ENCODE peak calls at places on chromosomes 13 and 19, in six cellular contexts. A is GM23338, S is SK-N-SH, M is dorsolateral prefrontal cortex, R is PC-3, O is stomach. L is an unnamed sample.

GRCh38 chr19:38055655-38056521 is 148.9 kb downstream of the SIPA1L3 start:
- DNase-seq in O (no peak), A (peak; percentile 69), S (no peak), M (no peak), R (no peak), L (no peak)

GRCh38 chr19:722553-723101 is 13.9 kb downstream of the PALM start:
- DNase-seq in A (no peak), M (no peak), R (no peak), S (no peak), O (no peak), L (no peak)

GRCh38 chr13:23986619-23987018 is 89.3 kb upstream of the C1QTNF9B start:
- DNase-seq in S (no peak), O (no peak), M (no peak), A (no peak), R (no peak), L (peak; percentile 88)

GRCh38 chr19:48318286-48318987 is 6.9 kb upstream of the EMP3 start:
- DNase-seq in S (no peak), R (no peak), O (no peak), A (no peak), M (no peak), L (no peak)

GRCh38 chr13:19726611-19727010 is 56.1 kb downstream of the PSPC1 start:
- DNase-seq in R (no peak), O (no peak), M (no peak), A (no peak), S (no peak), L (no peak)

GRCh38 chr13:44842158-44842557 is 147.1 kb downstream of the NUFIP1 start:
- DNase-seq in R (peak; percentile 75), A (no peak), O (no peak), M (no peak), S (no peak), L (peak; percentile 45)

GRCh38 chr19:12034196-12034595 is 1.3 kb downstream of the ZNF433 start:
- DNase-seq in O (no peak), R (peak; percentile 10), M (no peak), A (no peak), S (no peak), L (peak; percentile 15)

GRCh38 chr19:18896421-18896841 is 473 bp upstream of the CERS1 start:
- DNase-seq in A (peak; percentile 47), R (peak; percentile 26), O (no peak), M (peak; percentile 42), S (peak; percentile 62), L (peak; percentile 55)

GRCh38 chr13:32019612-32020233 is 11.9 kb upstream of the FRY start:
- DNase-seq in A (peak; percentile 75), O (no peak), R (peak; percentile 49), S (peak; percentile 55), M (no peak), L (peak; percentile 42)
- TF ChIP-seq CTCF in A (peak; percentile 90), O (peak; percentile 52), R (peak; percentile 80), S (peak; percentile 79), M (peak; percentile 68), L (peak; percentile 95)

GRCh38 chr13:106529415-106530208 is 5.8 kb downstream of the EFNB2 start:
- DNase-seq in O (no peak), S (peak; percentile 13), A (no peak), M (no peak), R (no peak), L (no peak)
- H3K4me3 ChIP-seq in O (no peak overlapping the region), S (no peak overlapping the region), A (peak overlapping the region; percentile 21), M (peak overlapping the region; percentile 23), R (peak overlapping the region; percentile 84), L (peak overlapping the region; percentile 91)

DNA sequence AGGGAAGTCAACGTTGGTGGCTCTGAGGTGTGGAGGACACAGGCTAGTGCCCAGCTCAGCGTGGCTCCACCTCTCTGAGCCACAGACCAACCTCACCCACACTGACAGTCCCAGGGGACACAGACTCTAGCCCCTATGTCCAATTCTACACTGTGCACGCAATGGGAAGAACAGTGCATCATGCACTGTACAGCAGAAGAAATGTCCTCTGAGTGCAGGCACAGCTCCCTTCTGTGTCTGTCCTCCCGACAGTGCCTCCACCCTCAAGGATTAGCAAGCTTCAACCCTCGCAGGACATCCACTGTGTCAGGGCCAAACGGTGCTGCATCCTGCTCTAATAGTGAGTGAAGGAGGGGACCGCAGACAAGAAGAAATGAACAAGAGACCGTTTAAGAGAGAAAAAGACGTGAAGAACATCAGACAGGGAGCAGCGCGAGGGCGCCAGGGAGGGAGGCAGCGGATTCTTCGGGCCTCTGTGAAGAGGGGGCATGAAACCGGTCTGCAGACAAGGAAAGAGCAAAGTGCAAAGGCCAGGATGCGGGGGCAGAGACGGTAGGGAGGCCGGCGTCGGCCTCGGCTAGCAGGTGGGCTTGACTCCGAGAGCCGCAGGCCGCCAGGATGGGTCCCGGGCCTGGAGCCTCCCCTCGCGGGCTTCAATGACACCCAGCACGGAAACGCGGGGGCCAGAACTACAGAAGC is 644 bp downstream of the ZNF837 start:
- DNase-seq in R (no peak), M (no peak), O (no peak), A (no peak), S (no peak), L (no peak)
- TF ChIP-seq CTCF in R (no peak), M (no peak), O (no peak), A (no peak), S (no peak), L (no peak)

DNA sequence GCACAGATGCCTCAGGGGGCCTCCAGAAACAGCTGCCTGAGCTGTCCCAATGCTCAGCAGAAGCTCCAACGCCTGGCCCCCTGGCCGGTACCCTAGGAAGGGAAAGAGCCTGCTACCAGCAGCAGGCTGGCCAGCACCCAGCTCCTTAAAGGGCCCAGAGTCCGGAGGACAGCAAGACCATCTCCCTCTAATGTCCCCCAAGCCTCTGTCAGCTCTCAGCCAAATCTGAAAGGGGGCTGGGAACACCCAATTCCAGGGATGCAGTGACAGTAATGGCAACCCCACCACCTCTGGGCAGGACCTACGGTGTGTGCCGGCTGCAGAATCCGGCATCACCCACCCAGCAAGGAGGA is 4.2 kb downstream of the PPP6R1 start:
- DNase-seq in M (no peak), S (no peak), A (no peak), R (no peak), O (no peak), L (no peak)
- H3K4me3 ChIP-seq in M (peak overlapping the region; percentile 42), S (no peak overlapping the region), A (peak overlapping the region; percentile 36), R (peak overlapping the region; percentile 95), O (peak overlapping the region; percentile 90), L (no peak overlapping the region)

L was measured in foreskin fibroblast.